ENCODE peak calls at places on chromosome X, in nine cellular contexts. N is left lobe of liver; Y is psoas muscle; M is frontal cortex; X is stimulated activated CD8-positive, alpha-beta memory T cell treated with anti-CD3 and anti-CD28 coated beads, Interleukin-15, amount 100 ng/mL, for 1 hour; T is activated CD8-positive, alpha-beta memory T cell treated with anti-CD3 and anti-CD28 coated beads for 4 hours; H is brain pericyte; E is tibial artery; S is stimulated activated CD4-positive, alpha-beta T cell treated with anti-CD3 and anti-CD28 coated beads, Interleukin-2, amount 100 ng/mL, for 24 hours. F is an unnamed sample.

GRCh38 chrX:13398073-13398823 is 78.4 kb upstream of the ATXN3L start:
- DNase-seq in N (no peak), Y (peak), M (no peak), X (no peak), T (peak), H (peak), E (peak), S (no peak), F (no peak)

GRCh38 chrX:76454456-76454927 is 27.0 kb downstream of the MAGEE1 start:
- DNase-seq in N (no peak), Y (no peak), M (no peak), X (no peak), T (no peak), H (no peak), E (no peak), S (no peak), F (no peak)

GRCh38 chrX:86102341-86102740 is 45.9 kb upstream of the DACH2 start:
- DNase-seq in N (no peak), Y (no peak), M (no peak), X (no peak), T (no peak), H (no peak), E (no peak), S (no peak), F (no peak)

GRCh38 chrX:21747523-21747922 is 10.4 kb downstream of the SMPX start:
- DNase-seq in N (no peak), Y (no peak), M (no peak), X (no peak), T (no peak), H (no peak), E (no peak), S (no peak), F (no peak)

GRCh38 chrX:77014655-77015377 is 432.4 kb upstream of the FGF16 start:
- DNase-seq in N (no peak), Y (no peak), M (peak), X (no peak), T (no peak), H (peak), E (no peak), S (no peak), F (no peak)

GRCh38 chrX:17591741-17592110 is 145.6 kb upstream of the SCML1 start:
- DNase-seq in N (no peak), Y (no peak), M (no peak), X (no peak), T (no peak), H (no peak), E (peak), S (no peak), F (no peak)

GRCh38 chrX:52271212-52271611 is 86.5 kb downstream of the MAGED4 start:
- DNase-seq in N (no peak), Y (no peak), M (no peak), X (no peak), T (no peak), H (no peak), E (no peak), S (no peak), F (no peak)

GRCh38 chrX:46015653-46016052 is 529.6 kb downstream of the ZNF674 start:
- DNase-seq in N (no peak), Y (no peak), M (no peak), X (no peak), T (no peak), H (no peak), E (no peak), S (no peak), F (no peak)

GRCh38 chrX:104852241-104852640 is 286.2 kb downstream of the IL1RAPL2 start:
- DNase-seq in N (no peak), Y (no peak), M (no peak), X (no peak), T (no peak), H (no peak), E (no peak), S (no peak), F (no peak)

F was measured in colonic mucosa.